ENCODE peak calls at places on chromosomes 3 and 15, in eight cellular contexts. R is mesenchymal stem cell; I is NCI-H1092; Y is stimulated activated naive CD4-positive, alpha-beta T cell treated with Interleukin-2 at 50 U/mL for 16 hours; V is EH; S is mesendoderm; W is stomach; M is tibial artery. E is an unnamed sample.

GRCh38 chr15:62618432-62618831 is 424.1 kb upstream of the TPM1 start:
- DNase-seq in M (no peak), W (no peak), Y (no peak), R (peak; percentile 72), V (peak; percentile 91), S (peak; percentile 31), I (no peak), E (no peak)

GRCh38 chr3:190224466-190225185 is 97.6 kb downstream of the CLDN1 start:
- DNase-seq in W (no peak), M (no peak), S (no peak), R (no peak), Y (no peak), V (no peak), I (no peak), E (no peak)

GRCh38 chr3:189355481-189356201 is 183.9 kb downstream of the TPRG1 start:
- DNase-seq in M (no peak), Y (no peak), V (peak; percentile 50), W (no peak), S (peak; percentile 81), R (peak; percentile 76), I (no peak), E (no peak)

GRCh38 chr15:38005949-38006800 is 71.7 kb downstream of the TMCO5A start:
- DNase-seq in M (no peak), V (no peak), I (no peak), S (no peak), Y (no peak), W (no peak), R (peak; percentile 14), E (no peak)

GRCh38 chr3:153753035-153753434 is 368.2 kb upstream of the ARHGEF26 start:
- DNase-seq in R (no peak), S (no peak), V (no peak), W (no peak), M (no peak), I (no peak), Y (no peak), E (no peak)

GRCh38 chr3:99866167-99866810 is 48.6 kb downstream of the CMSS1 start:
- DNase-seq in V (peak; percentile 88), Y (no peak), S (no peak), I (no peak), R (peak; percentile 79), M (no peak), W (no peak), E (no peak)

GRCh38 chr3:129416408-129416807 is 12.0 kb downstream of the EFCAB12 start:
- DNase-seq in V (no peak), R (no peak), Y (no peak), M (no peak), S (no peak), I (no peak), W (no peak), E (no peak)

GRCh38 chr3:57952208-57952631 is 56.0 kb upstream of the FLNB start:
- DNase-seq in M (peak; percentile 80), W (no peak), R (peak; percentile 95), Y (no peak), S (peak; percentile 95), I (no peak), V (peak; percentile 96), E (peak; percentile 95)

GRCh38 chr3:127097516-127097915 is 95.4 kb upstream of the PRR23E start:
- DNase-seq in I (no peak), R (no peak), M (no peak), W (no peak), V (no peak), S (no peak), Y (no peak), E (no peak)

GRCh38 chr3:184746131-184747120 is 34.6 kb upstream of the MAGEF1 start:
- DNase-seq in I (no peak), Y (no peak), M (no peak), W (peak; percentile 23), S (no peak), V (no peak), R (no peak), E (no peak)

GRCh38 chr3:152151216-152151874 is 117.4 kb upstream of the MBNL1 start:
- DNase-seq in S (peak; percentile 40), R (no peak), Y (no peak), W (no peak), V (no peak), M (no peak), I (no peak), E (no peak)

GRCh38 chr3:13261908-13262307 is 158.2 kb downstream of the NUP210 start:
- DNase-seq in V (no peak), M (no peak), I (no peak), Y (no peak), R (no peak), S (no peak), W (no peak), E (peak; percentile 19)

GRCh38 chr15:66481107-66481856 is 16.3 kb downstream of the SNAPC5 start:
- DNase-seq in W (no peak), M (no peak), S (no peak), V (peak; percentile 24), Y (no peak), I (no peak), R (no peak), E (no peak)

GRCh38 chr3:186052096-186052495 is 56.8 kb downstream of the ETV5 start:
- DNase-seq in R (no peak), I (no peak), M (no peak), V (no peak), S (no peak), W (no peak), Y (no peak), E (no peak)

GRCh38 chr3:193573403-193573802 is 18.7 kb upstream of the ATP13A4 start:
- DNase-seq in V (peak; percentile 6), R (no peak), W (no peak), Y (no peak), S (peak; percentile 73), I (no peak), M (no peak), E (no peak)

GRCh38 chr3:64009528-64009927 is 13.8 kb downstream of the PSMD6 start:
- DNase-seq in W (no peak), I (no peak), R (no peak), Y (no peak), S (no peak), M (no peak), V (no peak), E (no peak)

GRCh38 chr15:69852482-69853275 is 245.0 kb downstream of the TLE3 start:
- DNase-seq in I (no peak), S (no peak), V (peak; percentile 91), R (peak; percentile 90), Y (no peak), M (no peak), W (no peak), E (no peak)

GRCh38 chr15:89457086-89457485 is 39.3 kb downstream of the RHCG start:
- DNase-seq in V (peak; percentile 56), M (no peak), I (no peak), W (no peak), Y (no peak), R (peak; percentile 19), S (peak; percentile 72), E (peak; percentile 20)

GRCh38 chr3:163863146-163863545 is 1215.2 kb downstream of the SI start:
- DNase-seq in I (no peak), S (no peak), Y (no peak), W (no peak), R (peak; percentile 85), M (no peak), V (no peak), E (no peak)

GRCh38 chr15:75455982-75456531 is 4.6 kb upstream of the SIN3A start:
- DNase-seq in S (peak; percentile 75), V (peak; percentile 77), W (peak; percentile 46), M (peak; percentile 44), R (peak; percentile 65), Y (peak; percentile 69), I (no peak), E (peak; percentile 57)

GRCh38 chr3:165195628-165196576 is at the start of gene SLITRK3:
- DNase-seq in R (peak; percentile 21), V (no peak), S (peak; percentile 54), Y (no peak), W (no peak), I (no peak), M (no peak), E (no peak)

GRCh38 chr3:20837676-20838302 is 651.8 kb upstream of the SGO1 start:
- DNase-seq in W (peak; percentile 36), I (peak; percentile 84), R (no peak), Y (no peak), S (no peak), V (no peak), M (no peak), E (no peak)

GRCh38 chr15:74383286-74383685 is 15.8 kb upstream of the CYP11A1 start:
- DNase-seq in M (no peak), V (no peak), S (no peak), R (no peak), I (no peak), W (no peak), Y (no peak), E (no peak)

GRCh38 chr15:95662638-95663037 is 667.9 kb upstream of the NR2F2 start:
- DNase-seq in Y (no peak), V (no peak), W (no peak), S (no peak), I (no peak), R (no peak), M (no peak), E (no peak)

GRCh38 chr3:160968731-160969130 is 136.4 kb downstream of the B3GALNT1 start:
- DNase-seq in V (peak; percentile 21), I (no peak), M (no peak), Y (no peak), W (no peak), S (peak; percentile 7), R (peak; percentile 13), E (no peak)

GRCh38 chr3:76495216-76495615 is 544.7 kb upstream of the ROBO2 start:
- DNase-seq in I (no peak), V (no peak), M (no peak), S (no peak), W (no peak), Y (no peak), R (no peak), E (no peak)

GRCh38 chr15:42100021-42100800 is 5.8 kb upstream of the PLA2G4D start:
- DNase-seq in V (peak; percentile 48), W (peak; percentile 42), M (no peak), I (no peak), S (no peak), R (peak; percentile 46), Y (no peak), E (peak; percentile 58)

GRCh38 chr3:24272875-24273274 is 221.8 kb downstream of the THRB start:
- DNase-seq in V (no peak), Y (no peak), R (no peak), W (no peak), I (no peak), S (peak; percentile 22), M (no peak), E (no peak)

GRCh38 chr15:48086162-48086561 is 34.6 kb upstream of the SLC24A5 start:
- DNase-seq in S (no peak), R (no peak), Y (no peak), V (no peak), I (no peak), W (no peak), M (no peak), E (no peak)

GRCh38 chr15:48493084-48493762 is 152.3 kb downstream of the FBN1 start:
- DNase-seq in W (no peak), V (peak; percentile 97), Y (no peak), R (peak; percentile 82), S (no peak), M (no peak), I (no peak), E (peak; percentile 58)

E was measured in dermis blood vessel endothelial cell.